ENCODE peak calls at places on chromosomes 2 and 18, in five cellular contexts. J is SJCRH30, E is AG09309, K is cardiac fibroblast, N is Daoy. A is an unnamed sample.

GRCh38 chr2:201114846-201115245 is 1.1 kb upstream of the CFLAR start:
- DNase-seq in K (peak), J (peak), E (no peak), N (no peak), A (no peak)

GRCh38 chr18:59606193-59607175 is 90.7 kb downstream of the CCBE1 start:
- DNase-seq in N (peak), J (no peak), K (peak), E (no peak), A (no peak)

GRCh38 chr2:68970566-68970965 is 3.9 kb upstream of the GKN1 start:
- DNase-seq in N (no peak), E (no peak), K (peak), J (no peak), A (no peak)

GRCh38 chr2:239227661-239228371 is 173.0 kb downstream of the HDAC4 start:
- DNase-seq in K (peak), N (no peak), J (peak), E (no peak), A (no peak)

GRCh38 chr2:223113161-223113560 is 61.2 kb downstream of the KCNE4 start:
- DNase-seq in K (peak), N (no peak), J (no peak), E (no peak), A (no peak)

GRCh38 chr18:6648581-6648980 is 80.9 kb upstream of the ARHGAP28 start:
- DNase-seq in J (no peak), E (no peak), N (no peak), K (peak), A (no peak)

GRCh38 chr2:80312282-80312839 is 7.8 kb upstream of the LRRTM1 start:
- DNase-seq in K (no peak), E (no peak), N (no peak), J (no peak), A (no peak)

GRCh38 chr2:235034270-235035135 is 82.7 kb downstream of the SH3BP4 start:
- DNase-seq in E (no peak), N (no peak), J (no peak), K (no peak), A (no peak)

GRCh38 chr2:239329972-239330572 is 70.7 kb downstream of the HDAC4 start:
- DNase-seq in K (no peak), E (no peak), J (no peak), N (no peak), A (no peak)

GRCh38 chr2:203650860-203651613 is 55.4 kb upstream of the CD28 start:
- DNase-seq in J (peak), K (peak), E (no peak), N (peak), A (peak)

GRCh38 chr2:10220516-10221391 is 82.0 kb upstream of the HPCAL1 start:
- DNase-seq in J (peak), E (peak), K (peak), N (peak), A (no peak)

GRCh38 chr2:236859896-236860295 is 225.8 kb upstream of the COPS8 start:
- DNase-seq in J (no peak), N (no peak), K (no peak), E (no peak), A (no peak)